ENCODE peak calls at places on chromosomes 16 and 17, in four cellular contexts. I is cardiac muscle cell, T is OCI-LY7, P is astrocyte. R is an unnamed sample.

GRCh38 chr17:13597723-13598347 is 3.9 kb downstream of the HS3ST3A1 start:
- DNase-seq in I (peak; percentile 73), T (peak; percentile 49), P (peak; percentile 61), R (no peak)

GRCh38 chr16:52497067-52497816 is 49.7 kb downstream of the TOX3 start:
- DNase-seq in I (peak; percentile 34), T (no peak), P (peak; percentile 32), R (no peak)

GRCh38 chr17:66426397-66427033 is 124.1 kb downstream of the PRKCA start:
- DNase-seq in I (peak; percentile 47), T (peak; percentile 41), P (no peak), R (peak; percentile 11)

GRCh38 chr17:46837521-46837920 is 13.9 kb upstream of the WNT9B start:
- DNase-seq in I (no peak), T (no peak), P (no peak), R (no peak)

GRCh38 chr17:2053380-2054261 is 1.3 kb upstream of the HIC1 start:
- DNase-seq in I (peak; percentile 78), T (peak; percentile 77), P (no peak), R (peak; percentile 58)

GRCh38 chr16:46859719-46860152 is 24.4 kb upstream of the GPT2 start:
- DNase-seq in I (peak; percentile 81), T (no peak), P (peak; percentile 80), R (no peak)

GRCh38 chr17:38667099-38667786 is 7.5 kb downstream of the EPOP start:
- DNase-seq in I (peak; percentile 83), T (peak; percentile 78), P (peak; percentile 39), R (peak; percentile 22)

GRCh38 chr16:48734220-48734619 is 124.2 kb upstream of the N4BP1 start:
- DNase-seq in I (no peak), T (no peak), P (no peak), R (no peak)

GRCh38 chr16:71528863-71529262 is 2.6 kb downstream of the CHST4 start:
- DNase-seq in I (no peak), T (no peak), P (no peak), R (no peak)

GRCh38 chr17:57461082-57461481 is 204.8 kb downstream of the MSI2 start:
- DNase-seq in I (no peak), T (no peak), P (peak; percentile 79), R (no peak)

GRCh38 chr17:12438813-12439586 is 226.7 kb upstream of the MYOCD start:
- DNase-seq in I (no peak), T (no peak), P (no peak), R (no peak)
- H3K9me3 ChIP-seq in I (no peaks in the 10 kb centered on the region), T (no peaks in the 10 kb centered on the region), P (no peaks in the 10 kb centered on the region), R (no peaks in the 10 kb centered on the region)

DNA sequence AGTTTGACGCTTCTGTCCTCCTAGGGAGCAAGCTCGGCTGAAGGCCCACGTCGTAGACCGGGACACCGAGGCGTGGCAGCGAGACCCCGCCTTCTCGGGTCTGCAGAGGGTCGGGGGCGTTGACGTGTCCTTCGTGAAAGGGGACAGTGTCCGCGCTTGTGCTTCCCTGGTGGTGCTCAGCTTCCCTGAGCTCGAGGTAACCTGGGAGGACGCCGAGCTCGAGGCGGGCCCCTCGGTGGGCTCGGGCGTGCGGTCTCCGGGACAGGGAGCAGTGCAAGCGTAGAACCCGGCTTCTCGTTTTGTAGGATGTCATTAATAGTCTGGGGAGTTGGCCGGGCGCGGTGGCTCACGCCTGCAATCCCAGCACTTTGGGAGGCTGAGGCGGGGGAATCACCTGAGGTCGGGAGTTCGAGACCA is 667 bp downstream of the ENDOV start:
- DNase-seq in I (no peak), T (no peak), P (no peak), R (no peak)
- TF ChIP-seq CTCF in I (no peak), T (no peak), P (no peak), R (no peak)

GRCh38 chr16:85139888-85140339 is 27.6 kb upstream of the CIBAR2 start:
- DNase-seq in I (no peak), T (no peak), P (no peak), R (no peak)

GRCh38 chr16:85140455-85141012 is 28.3 kb upstream of the CIBAR2 start:
- DNase-seq in I (no peak), T (no peak), P (no peak), R (no peak)

GRCh38 chr16:85142129-85142513 is 29.8 kb upstream of the CIBAR2 start:
- DNase-seq in I (no peak), T (no peak), P (no peak), R (no peak)

GRCh38 chr16:85142771-85143211 is 30.5 kb upstream of the CIBAR2 start:
- DNase-seq in I (no peak), T (no peak), P (no peak), R (no peak)

GRCh38 chr16:85141491-85142128 is 29.3 kb upstream of the CIBAR2 start:
- DNase-seq in I (peak; percentile 38), T (no peak), P (no peak), R (no peak)
- H3K9me3 ChIP-seq in I (no peaks in the 10 kb centered on the region), T (no peaks in the 10 kb centered on the region), P (no peaks in the 10 kb centered on the region), R (no peaks in the 10 kb centered on the region)

GRCh38 chr16:8589293-8590160 is 784 bp downstream of the TMEM114 start:
- DNase-seq in I (no peak), T (no peak), P (no peak), R (no peak)
- TF ChIP-seq CTCF in I (no peak), T (no peak), P (no peak), R (no peak)

DNA sequence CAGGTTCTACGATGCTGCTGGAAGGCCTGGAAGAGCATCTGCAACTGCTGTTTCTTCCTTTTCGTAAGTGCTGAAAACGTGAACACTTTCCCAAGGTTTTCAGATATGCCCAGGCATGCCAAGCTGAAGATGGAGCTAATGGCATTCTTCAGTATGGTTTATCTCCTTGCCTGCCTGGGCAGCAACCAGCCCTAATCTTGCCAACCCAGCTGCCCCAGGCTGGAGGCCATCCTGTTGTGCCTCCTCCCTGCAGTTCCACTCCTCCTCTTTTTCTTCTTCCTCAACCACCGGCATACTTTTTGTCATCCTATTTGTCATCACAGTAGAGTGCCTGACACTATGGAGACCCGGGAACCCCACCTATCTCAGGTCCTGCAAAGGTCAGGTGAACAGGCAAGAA is 1849.3 kb downstream of the TP53TG3F start:
- DNase-seq in I (no peak), T (no peak), P (no peak), R (no peak)
- H3K9me3 ChIP-seq in I (no peaks in the 10 kb centered on the region), T (no peaks in the 10 kb centered on the region), P (peaks cover 29% of the 10 kb centered on the region), R (peaks cover 14% of the 10 kb centered on the region)

GRCh38 chr17:44220211-44221071 is 966 bp upstream of the UBTF start:
- DNase-seq in I (peak; percentile 71), T (peak; percentile 77), P (no peak), R (peak; percentile 68)

GRCh38 chr17:44219636-44220210 is at the start of gene UBTF:
- DNase-seq in I (peak; percentile 77), T (peak; percentile 87), P (no peak), R (peak; percentile 69)

GRCh38 chr17:44217738-44218343 is 1.6 kb downstream of the UBTF start:
- DNase-seq in I (no peak), T (no peak), P (no peak), R (no peak)

GRCh38 chr17:44218344-44219125 is 940 bp downstream of the UBTF start:
- DNase-seq in I (peak; percentile 93), T (peak; percentile 94), P (peak; percentile 68), R (peak; percentile 89)

DNA sequence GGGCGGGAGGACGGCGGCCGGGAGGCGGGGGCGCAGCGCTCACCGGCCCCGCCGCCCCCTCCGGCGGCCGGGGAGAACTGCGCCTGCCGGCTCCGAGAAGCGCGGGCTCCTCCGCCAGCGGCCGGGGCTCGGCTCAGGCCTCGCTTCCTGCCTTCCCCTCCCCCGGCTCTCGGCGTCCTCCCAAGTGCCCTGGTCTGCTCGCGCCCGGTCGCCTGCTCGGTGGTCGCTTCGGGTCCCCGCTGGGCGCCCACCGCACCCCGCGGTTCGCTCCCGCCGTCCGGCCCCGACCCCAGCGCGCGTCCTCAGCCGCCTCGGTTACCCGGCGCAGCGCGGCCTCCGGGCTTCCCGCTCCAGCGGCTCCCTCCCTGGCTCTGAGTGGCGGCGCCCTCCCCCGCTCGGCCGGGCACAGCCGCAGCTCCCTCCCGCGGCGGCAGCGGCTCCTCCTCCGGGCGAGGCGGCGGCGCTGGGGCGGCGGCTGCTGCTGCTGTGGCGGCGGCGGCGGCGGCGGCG is 294 bp downstream of the UBTF start:
- DNase-seq in I (peak; percentile 83), T (peak; percentile 88), P (no peak), R (peak; percentile 60)
- TF ChIP-seq CTCF in I (peak; percentile 24), T (no peak), P (no peak), R (peak; percentile 0)

GRCh38 chr16:856811-857210 is 56.3 kb upstream of the GNG13 start:
- DNase-seq in I (no peak), T (no peak), P (no peak), R (no peak)
- H3K9me3 ChIP-seq in I (no peaks in the 10 kb centered on the region), T (no peaks in the 10 kb centered on the region), P (peaks cover 4% of the 10 kb centered on the region), R (peaks cover 3% of the 10 kb centered on the region)

R was measured in CD4-positive, alpha-beta T cell.